ENCODE peak calls at places on chromosomes 13 and 19, in four cellular contexts. One of them, this sample, is unnamed.

GRCh38 chr19:32910094-32910493 is 40.5 kb upstream of the SLC7A9 start:
- DNase-seq in NCI-H748 treated with DMSO at 0.1 percent for 48 hours: no peak
- DNase-seq in NCI-H446 treated with DMSO at 0.1 percent for 48 hours: no peak
- DNase-seq in HFFc6: no peak
- DNase-seq in this sample: no peak

GRCh38 chr13:113785051-113786010 is 26.3 kb downstream of the TMEM255B start:
- DNase-seq in HFFc6: peak; percentile 97
- DNase-seq in NCI-H446 treated with DMSO at 0.1 percent for 48 hours: no peak
- DNase-seq in NCI-H748 treated with DMSO at 0.1 percent for 48 hours: no peak
- DNase-seq in this sample: no peak

GRCh38 chr19:11196406-11197287 is 698 bp downstream of the KANK2 start:
- DNase-seq in NCI-H748 treated with DMSO at 0.1 percent for 48 hours: no peak
- DNase-seq in NCI-H446 treated with DMSO at 0.1 percent for 48 hours: no peak
- DNase-seq in HFFc6: no peak
- DNase-seq in this sample: no peak

GRCh38 chr13:68608147-68608546 is 1378.0 kb upstream of the PCDH9 start:
- DNase-seq in HFFc6: no peak
- DNase-seq in NCI-H446 treated with DMSO at 0.1 percent for 48 hours: no peak
- DNase-seq in NCI-H748 treated with DMSO at 0.1 percent for 48 hours: no peak
- DNase-seq in this sample: no peak

GRCh38 chr19:1416014-1416841 is 8.8 kb downstream of the DAZAP1 start:
- DNase-seq in NCI-H446 treated with DMSO at 0.1 percent for 48 hours: no peak
- DNase-seq in HFFc6: no peak
- DNase-seq in NCI-H748 treated with DMSO at 0.1 percent for 48 hours: no peak
- DNase-seq in this sample: no peak

GRCh38 chr13:26529441-26529840 is 28.0 kb upstream of the WASF3 start:
- DNase-seq in HFFc6: peak; percentile 41
- DNase-seq in NCI-H446 treated with DMSO at 0.1 percent for 48 hours: no peak
- DNase-seq in NCI-H748 treated with DMSO at 0.1 percent for 48 hours: no peak
- DNase-seq in this sample: no peak

GRCh38 chr19:16373989-16374388 is 49.4 kb downstream of the KLF2 start:
- DNase-seq in HFFc6: no peak
- DNase-seq in NCI-H748 treated with DMSO at 0.1 percent for 48 hours: no peak
- DNase-seq in NCI-H446 treated with DMSO at 0.1 percent for 48 hours: no peak
- DNase-seq in this sample: no peak

GRCh38 chr13:20534038-20534608 is 8.5 kb upstream of the CRYL1 start:
- DNase-seq in NCI-H748 treated with DMSO at 0.1 percent for 48 hours: no peak
- DNase-seq in NCI-H446 treated with DMSO at 0.1 percent for 48 hours: no peak
- DNase-seq in HFFc6: no peak
- DNase-seq in this sample: no peak

GRCh38 chr19:47491358-47492136 is 7.5 kb upstream of the KPTN start:
- DNase-seq in NCI-H446 treated with DMSO at 0.1 percent for 48 hours: no peak
- DNase-seq in HFFc6: no peak
- DNase-seq in NCI-H748 treated with DMSO at 0.1 percent for 48 hours: no peak
- DNase-seq in this sample: no peak

GRCh38 chr13:113126265-113127150 is 3.9 kb downstream of the F10 start:
- DNase-seq in HFFc6: no peak
- DNase-seq in NCI-H446 treated with DMSO at 0.1 percent for 48 hours: no peak
- DNase-seq in NCI-H748 treated with DMSO at 0.1 percent for 48 hours: no peak
- DNase-seq in this sample: no peak

GRCh38 chr13:45615501-45616101 is at the start of gene ERICH6B:
- DNase-seq in NCI-H748 treated with DMSO at 0.1 percent for 48 hours: peak; percentile 59
- DNase-seq in HFFc6: peak; percentile 3
- DNase-seq in NCI-H446 treated with DMSO at 0.1 percent for 48 hours: no peak
- DNase-seq in this sample: peak; percentile 68

GRCh38 chr19:48970923-48971395 is 5.8 kb downstream of the FTL start:
- DNase-seq in HFFc6: peak; percentile 23
- DNase-seq in NCI-H748 treated with DMSO at 0.1 percent for 48 hours: peak; percentile 80
- DNase-seq in NCI-H446 treated with DMSO at 0.1 percent for 48 hours: peak; percentile 18
- DNase-seq in this sample: no peak

GRCh38 chr13:110140099-110140498 is 166.9 kb downstream of the COL4A1 start:
- DNase-seq in NCI-H748 treated with DMSO at 0.1 percent for 48 hours: no peak
- DNase-seq in NCI-H446 treated with DMSO at 0.1 percent for 48 hours: no peak
- DNase-seq in HFFc6: no peak
- DNase-seq in this sample: no peak

GRCh38 chr19:56105090-56105701 is 15.9 kb downstream of the ZNF787 start:
- DNase-seq in HFFc6: no peak
- DNase-seq in NCI-H748 treated with DMSO at 0.1 percent for 48 hours: peak; percentile 32
- DNase-seq in NCI-H446 treated with DMSO at 0.1 percent for 48 hours: no peak
- DNase-seq in this sample: no peak

GRCh38 chr19:44093931-44094765 is at the start of gene ZNF224:
- DNase-seq in NCI-H446 treated with DMSO at 0.1 percent for 48 hours: peak; percentile 83
- DNase-seq in NCI-H748 treated with DMSO at 0.1 percent for 48 hours: peak; percentile 98
- DNase-seq in HFFc6: peak; percentile 91
- DNase-seq in this sample: peak; percentile 89

GRCh38 chr19:47363758-47364529 is 14.8 kb downstream of the DHX34 start:
- DNase-seq in NCI-H446 treated with DMSO at 0.1 percent for 48 hours: no peak
- DNase-seq in NCI-H748 treated with DMSO at 0.1 percent for 48 hours: no peak
- DNase-seq in HFFc6: peak; percentile 9
- DNase-seq in this sample: no peak

GRCh38 chr19:45340899-45341453 is 426 bp downstream of the KLC3 start:
- DNase-seq in HFFc6: peak; percentile 6
- DNase-seq in NCI-H748 treated with DMSO at 0.1 percent for 48 hours: no peak
- DNase-seq in NCI-H446 treated with DMSO at 0.1 percent for 48 hours: no peak
- DNase-seq in this sample: no peak

GRCh38 chr19:45130888-45131615 is 29.7 kb downstream of the NKPD1 start:
- DNase-seq in HFFc6: no peak
- DNase-seq in NCI-H748 treated with DMSO at 0.1 percent for 48 hours: peak; percentile 87
- DNase-seq in NCI-H446 treated with DMSO at 0.1 percent for 48 hours: no peak
- DNase-seq in this sample: no peak

GRCh38 chr13:91302070-91302469 is 45.4 kb upstream of the MIR17HG start:
- DNase-seq in NCI-H748 treated with DMSO at 0.1 percent for 48 hours: no peak
- DNase-seq in HFFc6: no peak
- DNase-seq in NCI-H446 treated with DMSO at 0.1 percent for 48 hours: no peak
- DNase-seq in this sample: no peak

GRCh38 chr13:46595136-46595917 is 42.4 kb downstream of the LRCH1 start:
- DNase-seq in NCI-H748 treated with DMSO at 0.1 percent for 48 hours: no peak
- DNase-seq in HFFc6: peak; percentile 46
- DNase-seq in NCI-H446 treated with DMSO at 0.1 percent for 48 hours: no peak
- DNase-seq in this sample: no peak

GRCh38 chr13:74074723-74075122 is 59.5 kb downstream of the KLF12 start:
- DNase-seq in NCI-H446 treated with DMSO at 0.1 percent for 48 hours: no peak
- DNase-seq in NCI-H748 treated with DMSO at 0.1 percent for 48 hours: no peak
- DNase-seq in HFFc6: peak; percentile 17
- DNase-seq in this sample: no peak

GRCh38 chr19:5954293-5954692 is 23.6 kb downstream of the RANBP3 start:
- DNase-seq in NCI-H446 treated with DMSO at 0.1 percent for 48 hours: no peak
- DNase-seq in HFFc6: no peak
- DNase-seq in NCI-H748 treated with DMSO at 0.1 percent for 48 hours: no peak
- DNase-seq in this sample: no peak

GRCh38 chr13:36998624-36999041 is 507 bp downstream of the ALG5 start:
- DNase-seq in HFFc6: no peak
- DNase-seq in NCI-H446 treated with DMSO at 0.1 percent for 48 hours: no peak
- DNase-seq in NCI-H748 treated with DMSO at 0.1 percent for 48 hours: no peak
- DNase-seq in this sample: no peak

GRCh38 chr19:52226652-52227051 is 36.8 kb downstream of the PPP2R1A start:
- DNase-seq in NCI-H748 treated with DMSO at 0.1 percent for 48 hours: no peak
- DNase-seq in NCI-H446 treated with DMSO at 0.1 percent for 48 hours: no peak
- DNase-seq in HFFc6: no peak
- DNase-seq in this sample: no peak

GRCh38 chr13:44237276-44237767 is 136.3 kb upstream of the SERP2 start:
- DNase-seq in HFFc6: peak; percentile 90
- DNase-seq in NCI-H748 treated with DMSO at 0.1 percent for 48 hours: no peak
- DNase-seq in NCI-H446 treated with DMSO at 0.1 percent for 48 hours: no peak
- DNase-seq in this sample: no peak

GRCh38 chr19:34788074-34788473 is 15.1 kb upstream of the ZNF599 start:
- DNase-seq in HFFc6: no peak
- DNase-seq in NCI-H446 treated with DMSO at 0.1 percent for 48 hours: no peak
- DNase-seq in NCI-H748 treated with DMSO at 0.1 percent for 48 hours: no peak
- DNase-seq in this sample: no peak

GRCh38 chr13:36710396-36710795 is 36.6 kb downstream of the SERTM1 start:
- DNase-seq in HFFc6: no peak
- DNase-seq in NCI-H748 treated with DMSO at 0.1 percent for 48 hours: no peak
- DNase-seq in NCI-H446 treated with DMSO at 0.1 percent for 48 hours: no peak
- DNase-seq in this sample: no peak

GRCh38 chr19:46753420-46754155 is 7.3 kb upstream of the STRN4 start:
- DNase-seq in NCI-H748 treated with DMSO at 0.1 percent for 48 hours: peak; percentile 55
- DNase-seq in HFFc6: no peak
- DNase-seq in NCI-H446 treated with DMSO at 0.1 percent for 48 hours: peak; percentile 14
- DNase-seq in this sample: no peak

GRCh38 chr13:60671386-60671785 is 274.4 kb downstream of the TDRD3 start:
- DNase-seq in HFFc6: no peak
- DNase-seq in NCI-H748 treated with DMSO at 0.1 percent for 48 hours: no peak
- DNase-seq in NCI-H446 treated with DMSO at 0.1 percent for 48 hours: no peak
- DNase-seq in this sample: no peak

GRCh38 chr19:3785464-3785937 is 680 bp downstream of the MATK start:
- DNase-seq in HFFc6: no peak
- DNase-seq in NCI-H446 treated with DMSO at 0.1 percent for 48 hours: no peak
- DNase-seq in NCI-H748 treated with DMSO at 0.1 percent for 48 hours: no peak
- DNase-seq in this sample: no peak

GRCh38 chr19:44512326-44513298 is 12.3 kb upstream of the ZNF180 start:
- DNase-seq in NCI-H748 treated with DMSO at 0.1 percent for 48 hours: peak; percentile 21
- DNase-seq in NCI-H446 treated with DMSO at 0.1 percent for 48 hours: no peak
- DNase-seq in HFFc6: peak; percentile 54
- DNase-seq in this sample: no peak

GRCh38 chr19:43765109-43765876 is 10.5 kb upstream of the SMG9 start:
- DNase-seq in HFFc6: peak; percentile 98
- DNase-seq in NCI-H748 treated with DMSO at 0.1 percent for 48 hours: no peak
- DNase-seq in NCI-H446 treated with DMSO at 0.1 percent for 48 hours: peak; percentile 7
- DNase-seq in this sample: no peak

This sample was measured in NCI-H2227 treated with DMSO at 0.1 percent for 48 hours.